ENCODE peak calls at places on chromosome 14, in eight cellular contexts. U is astrocyte of the cerebellum; G is GM12865; B is effector memory CD4-positive, alpha-beta T cell; S is GM23338; P is ovary; D is cardiac fibroblast; X is endodermal cell. W is an unnamed sample.

GRCh38 chr14:94545131-94545841 is 16.0 kb upstream of the SERPINA4 start:
- DNase-seq in U (peak), X (peak), S (peak), D (peak), B (no peak), P (no peak), G (no peak), W (no peak)

GRCh38 chr14:22456421-22456820 is 132.6 kb downstream of the DAD1 start:
- DNase-seq in D (no peak), P (no peak), X (peak), S (no peak), U (no peak), B (no peak), G (no peak), W (no peak)

GRCh38 chr14:21846227-21846885 is 172.7 kb upstream of the OR4E1 start:
- DNase-seq in X (peak), U (no peak), S (peak), P (no peak), B (peak), D (no peak), G (peak), W (peak)

GRCh38 chr14:69539631-69540410 is 34.9 kb downstream of the CCDC177 start:
- DNase-seq in B (no peak), P (no peak), D (peak), X (no peak), G (no peak), S (no peak), U (no peak), W (no peak)

GRCh38 chr14:96978525-96979272 is 181.5 kb downstream of the VRK1 start:
- DNase-seq in X (no peak), U (no peak), B (no peak), D (no peak), P (no peak), G (no peak), S (no peak), W (no peak)

GRCh38 chr14:104326848-104327247 is 188.5 kb downstream of the KIF26A start:
- DNase-seq in X (peak), B (no peak), G (no peak), U (no peak), P (no peak), D (no peak), S (no peak), W (no peak)

GRCh38 chr14:64683264-64683663 is 21.0 kb upstream of the PLEKHG3 start:
- DNase-seq in P (peak), G (no peak), S (no peak), U (no peak), B (no peak), D (no peak), X (no peak), W (no peak)

GRCh38 chr14:100159107-100159864 is at the start of gene DEGS2:
- DNase-seq in G (peak), S (peak), D (no peak), U (no peak), P (no peak), B (peak), X (peak), W (peak)

GRCh38 chr14:92717571-92718042 is 30.8 kb downstream of the LGMN start:
- DNase-seq in G (peak), D (no peak), U (no peak), S (no peak), P (no peak), B (no peak), X (no peak), W (no peak)

GRCh38 chr14:36426113-36426512 is 93.9 kb downstream of the NKX2-1 start:
- DNase-seq in S (no peak), X (no peak), P (no peak), B (no peak), G (no peak), D (no peak), U (no peak), W (no peak)

GRCh38 chr14:53523226-53523625 is 370.1 kb upstream of the DDHD1 start:
- DNase-seq in S (no peak), B (no peak), G (no peak), U (no peak), X (no peak), P (no peak), D (no peak), W (no peak)

GRCh38 chr14:105589161-105589925 is 63.0 kb downstream of the TMEM121 start:
- DNase-seq in G (no peak), D (no peak), X (no peak), S (no peak), U (no peak), B (no peak), P (no peak), W (no peak)

GRCh38 chr14:45181329-45181728 is 45.6 kb downstream of the FANCM start:
- DNase-seq in X (no peak), U (no peak), B (no peak), S (no peak), P (no peak), G (no peak), D (peak), W (no peak)

GRCh38 chr14:75231320-75231719 is 47.3 kb upstream of the FOS start:
- DNase-seq in D (no peak), G (peak), X (no peak), U (no peak), P (no peak), B (no peak), S (no peak), W (no peak)

GRCh38 chr14:81162941-81163340 is 57.8 kb downstream of the GTF2A1 start:
- DNase-seq in P (no peak), U (no peak), B (no peak), S (no peak), D (peak), X (no peak), G (no peak), W (no peak)

GRCh38 chr14:104161601-104162367 is 23.4 kb downstream of the KIF26A start:
- DNase-seq in D (no peak), U (no peak), S (no peak), G (no peak), P (no peak), X (no peak), B (no peak), W (no peak)

GRCh38 chr14:102554835-102555819 is 37.3 kb upstream of the RCOR1 start:
- DNase-seq in U (no peak), P (no peak), B (peak), X (peak), S (peak), D (peak), G (peak), W (peak)

GRCh38 chr14:61573748-61574513 is 121.4 kb upstream of the HIF1A start:
- DNase-seq in D (peak), G (no peak), S (no peak), P (no peak), U (no peak), B (no peak), X (peak), W (no peak)

GRCh38 chr14:85336257-85336656 is 193.7 kb upstream of the FLRT2 start:
- DNase-seq in B (no peak), U (no peak), X (no peak), P (no peak), S (no peak), D (no peak), G (no peak), W (no peak)

GRCh38 chr14:103737432-103738045 is 21.9 kb downstream of the ZFYVE21 start:
- DNase-seq in G (no peak), X (no peak), B (no peak), S (no peak), P (no peak), D (no peak), U (no peak), W (no peak)

GRCh38 chr14:37864861-37865718 is 269.7 kb downstream of the TTC6 start:
- DNase-seq in P (no peak), X (no peak), U (peak), G (no peak), D (peak), S (no peak), B (no peak), W (no peak)

DNA sequence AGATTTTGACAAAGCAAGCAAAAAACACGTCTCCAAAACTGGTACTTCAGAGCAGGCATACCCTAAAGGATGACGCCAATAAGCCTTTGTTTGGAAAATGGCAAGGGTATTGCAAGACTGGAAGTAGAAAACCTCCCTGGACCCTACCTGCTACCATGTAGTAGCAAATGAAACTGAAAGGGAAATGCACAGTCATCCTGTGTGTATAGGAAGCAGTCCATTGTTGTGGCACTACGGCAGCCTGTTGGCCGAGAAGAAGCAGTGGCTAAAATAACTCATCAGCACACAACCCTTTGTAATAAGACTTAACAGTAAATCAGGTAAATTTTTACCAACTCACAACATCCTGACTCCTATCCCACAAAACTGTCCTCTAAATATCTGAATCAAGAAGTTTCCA is 386.4 kb downstream of the RGS6 start:
- DNase-seq in G (peak), B (no peak), S (no peak), D (no peak), U (no peak), P (no peak), X (no peak), W (no peak)
- H3K4me3 ChIP-seq in G (no peak), B (no peak), S (no peak), D (no peak), U (no peak), P (no peak), X (no peak), W (no peak)

GRCh38 chr14:30725763-30726162 is 103.6 kb downstream of the SCFD1 start:
- DNase-seq in X (no peak), G (no peak), B (no peak), S (no peak), D (no peak), P (no peak), U (no peak), W (no peak)
- H3K4me3 ChIP-seq in X (no peak), G (no peak), B (no peak), S (no peak), D (no peak), P (no peak), U (no peak), W (no peak)

GRCh38 chr14:88166616-88167015 is 156.5 kb downstream of the KCNK10 start:
- DNase-seq in D (peak), G (no peak), P (no peak), X (peak), S (no peak), B (no peak), U (no peak), W (no peak)
- H3K4me3 ChIP-seq in D (no peak), G (no peak), P (no peak), X (no peak), S (no peak), B (no peak), U (no peak), W (no peak)

GRCh38 chr14:77376380-77376770 is 519 bp downstream of the TMED8 start:
- DNase-seq in U (no peak), G (peak), B (no peak), X (peak), D (peak), S (peak), P (peak), W (peak)

GRCh38 chr14:77376771-77377501 is at the start of the genes SAMD15 and TMED8:
- DNase-seq in B (peak), P (peak), S (peak), G (peak), X (peak), U (peak), D (peak), W (peak)

GRCh38 chr14:77375973-77376372 is 921 bp downstream of the TMED8 start:
- DNase-seq in U (no peak), S (no peak), P (no peak), B (no peak), G (peak), X (no peak), D (peak), W (no peak)

GRCh38 chr14:77377502-77377844 is 294 bp downstream of the SAMD15 start:
- DNase-seq in X (no peak), U (no peak), S (peak), D (no peak), G (no peak), P (no peak), B (no peak), W (no peak)

GRCh38 chr14:77375164-77375950 is 1.5 kb downstream of the TMED8 start:
- DNase-seq in B (no peak), P (no peak), X (no peak), D (no peak), U (no peak), G (peak), S (no peak), W (no peak)
- H3K4me3 ChIP-seq in B (peak), P (peak), X (peak), D (no peak), U (peak), G (peak), S (peak), W (no peak)

DNA sequence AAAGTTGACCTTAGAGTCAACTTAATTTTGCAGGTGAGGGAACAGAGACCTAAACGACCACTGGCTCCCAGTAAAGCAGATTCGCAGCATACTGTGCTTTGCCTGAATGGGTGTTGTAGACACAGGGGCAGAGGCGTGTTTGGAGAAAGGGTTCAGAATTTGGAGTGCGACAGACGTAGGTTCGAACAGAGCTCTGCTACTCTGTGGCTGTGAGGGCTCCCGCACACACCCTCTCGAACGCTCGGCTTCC is 240 bp upstream of the TOMM20L start:
- DNase-seq in P (no peak), U (no peak), X (no peak), D (no peak), S (no peak), G (no peak), B (no peak), W (no peak)
- H3K4me3 ChIP-seq in P (peak), U (peak), X (peak), D (peak), S (peak), G (peak), B (peak), W (peak)

GRCh38 chr14:24226477-24226876 is 5.7 kb downstream of the NEDD8 start:
- DNase-seq in G (no peak), X (no peak), U (no peak), B (no peak), P (no peak), S (no peak), D (no peak), W (no peak)
- H3K4me3 ChIP-seq in G (no peak), X (no peak), U (no peak), B (no peak), P (no peak), S (no peak), D (no peak), W (no peak)

GRCh38 chr14:52238682-52239081 is 28.8 kb upstream of the PTGDR start:
- DNase-seq in G (no peak), D (no peak), U (no peak), B (no peak), S (no peak), X (no peak), P (no peak), W (no peak)

GRCh38 chr14:52235434-52235833 is 32.1 kb upstream of the PTGDR start:
- DNase-seq in D (no peak), B (no peak), G (no peak), U (no peak), X (peak), P (no peak), S (no peak), W (no peak)

GRCh38 chr14:52240623-52241022 is 26.9 kb upstream of the PTGDR start:
- DNase-seq in B (no peak), U (no peak), P (no peak), S (no peak), G (no peak), X (no peak), D (no peak), W (no peak)

GRCh38 chr14:52233693-52234092 is 33.8 kb upstream of the PTGDR start:
- DNase-seq in S (no peak), B (no peak), D (no peak), G (no peak), X (no peak), P (no peak), U (no peak), W (no peak)

GRCh38 chr14:52235866-52236510 is 31.5 kb upstream of the PTGDR start:
- DNase-seq in P (no peak), X (no peak), G (no peak), S (no peak), B (no peak), D (no peak), U (no peak), W (no peak)
- H3K4me3 ChIP-seq in P (no peak), X (no peak), G (no peak), S (no peak), B (no peak), D (no peak), U (no peak), W (no peak)

GRCh38 chr14:101457177-101457935 is 103.9 kb upstream of the DIO3 start:
- DNase-seq in S (peak), D (no peak), U (no peak), G (no peak), B (no peak), X (no peak), P (no peak), W (no peak)
- H3K4me3 ChIP-seq in S (peak), D (no peak), U (no peak), G (no peak), B (no peak), X (peak), P (no peak), W (no peak)

W was measured in CD8-positive, alpha-beta T cell.